ENCODE peak calls at places on chromosomes 13 and 19, in five cellular contexts. G is HCT116, Q is fibroblast of lung, S is neural progenitor cell, I is astrocyte. A is an unnamed sample.

GRCh38 chr13:110262494-110262893 is 44.5 kb downstream of the COL4A1 start:
- DNase-seq in I (no peak), Q (no peak), G (no peak), S (peak; percentile 58), A (no peak)

GRCh38 chr13:98173431-98173921 is 3.6 kb downstream of the RNF113B start:
- DNase-seq in Q (peak; percentile 100), G (peak; percentile 29), I (peak; percentile 100), S (peak; percentile 28), A (peak; percentile 57)

GRCh38 chr19:927707-928401 is 2.0 kb downstream of the ARID3A start:
- DNase-seq in S (no peak), G (no peak), Q (no peak), I (no peak), A (no peak)

GRCh38 chr19:18274303-18274775 is at the start of gene IQCN:
- DNase-seq in G (no peak), Q (peak; percentile 28), I (no peak), S (no peak), A (no peak)

GRCh38 chr13:31964168-31964567 is 67.4 kb upstream of the FRY start:
- DNase-seq in G (no peak), S (no peak), I (no peak), Q (no peak), A (no peak)

GRCh38 chr19:1663854-1664253 is 11.4 kb upstream of the TCF3 start:
- DNase-seq in S (no peak), Q (no peak), G (no peak), I (no peak), A (no peak)

GRCh38 chr13:22926176-22927007 is 254.4 kb upstream of the SGCG start:
- DNase-seq in S (peak; percentile 27), Q (peak; percentile 40), I (peak; percentile 12), G (no peak), A (no peak)

GRCh38 chr19:7729831-7730285 is 2.1 kb downstream of the CLEC4G start:
- DNase-seq in I (no peak), Q (no peak), S (no peak), G (no peak), A (no peak)

GRCh38 chr19:12668937-12669271 is 2.3 kb downstream of the WDR83 start:
- DNase-seq in Q (peak; percentile 67), S (peak; percentile 53), G (no peak), I (peak; percentile 54), A (peak; percentile 67)

GRCh38 chr19:16371540-16371986 is 46.9 kb downstream of the KLF2 start:
- DNase-seq in G (no peak), I (no peak), S (no peak), Q (no peak), A (no peak)

GRCh38 chr13:45100855-45101254 is 19.5 kb upstream of the GTF2F2 start:
- DNase-seq in Q (no peak), S (peak; percentile 32), G (no peak), I (no peak), A (no peak)

GRCh38 chr19:43784981-43785808 is 4.4 kb upstream of the KCNN4 start:
- DNase-seq in Q (peak; percentile 60), G (peak; percentile 79), I (peak; percentile 38), S (peak; percentile 86), A (peak; percentile 67)

GRCh38 chr19:49165111-49165750 is 7.6 kb downstream of the TRPM4 start:
- DNase-seq in I (peak; percentile 26), G (no peak), Q (peak; percentile 34), S (no peak), A (no peak)

GRCh38 chr19:9721861-9722260 is 46.7 kb downstream of the ZNF846 start:
- DNase-seq in G (no peak), I (no peak), S (peak; percentile 75), Q (no peak), A (peak; percentile 48)

GRCh38 chr13:51826606-51827005 is 18.4 kb downstream of the TMEM272 start:
- DNase-seq in Q (no peak), I (no peak), S (no peak), G (no peak), A (peak; percentile 48)

GRCh38 chr19:39154626-39155100 is 29.1 kb downstream of the PAK4 start:
- DNase-seq in I (no peak), S (no peak), Q (no peak), G (peak; percentile 38), A (peak; percentile 69)

GRCh38 chr19:2015611-2015950 is at the start of gene BTBD2:
- DNase-seq in Q (peak; percentile 84), S (no peak), G (peak; percentile 86), I (peak; percentile 80), A (peak; percentile 44)

GRCh38 chr13:99269627-99270252 is 11.6 kb upstream of the GPR18 start:
- DNase-seq in G (peak; percentile 38), I (peak; percentile 41), Q (peak; percentile 56), S (peak; percentile 34), A (peak; percentile 35)

GRCh38 chr13:98942997-98943396 is 34.9 kb downstream of the DOCK9 start:
- DNase-seq in G (no peak), I (no peak), S (no peak), Q (no peak), A (no peak)

GRCh38 chr19:35042954-35043604 is 1.6 kb downstream of the HPN start:
- DNase-seq in Q (no peak), G (no peak), S (no peak), I (no peak), A (no peak)

GRCh38 chr19:17458970-17459369 is 1.8 kb downstream of the NXNL1 start:
- DNase-seq in G (no peak), I (no peak), Q (no peak), S (no peak), A (peak; percentile 49)

GRCh38 chr19:3813473-3814392 is 27.6 kb upstream of the MATK start:
- DNase-seq in I (no peak), G (no peak), S (no peak), Q (no peak), A (no peak)

GRCh38 chr19:28500982-28501633 is 711.8 kb downstream of the UQCRFS1 start:
- DNase-seq in Q (no peak), I (no peak), G (no peak), S (no peak), A (no peak)

GRCh38 chr19:23403581-23404324 is 8.5 kb upstream of the ZNF91 start:
- DNase-seq in G (no peak), S (peak; percentile 16), I (no peak), Q (no peak), A (no peak)

GRCh38 chr19:48991823-48992570 is 1.1 kb downstream of the GYS1 start:
- DNase-seq in G (no peak), I (peak; percentile 67), S (peak; percentile 69), Q (peak; percentile 81), A (peak; percentile 79)

GRCh38 chr13:72163671-72164070 is 296.7 kb upstream of the DACH1 start:
- DNase-seq in G (no peak), S (peak; percentile 18), Q (peak; percentile 51), I (peak; percentile 31), A (peak; percentile 35)

DNA sequence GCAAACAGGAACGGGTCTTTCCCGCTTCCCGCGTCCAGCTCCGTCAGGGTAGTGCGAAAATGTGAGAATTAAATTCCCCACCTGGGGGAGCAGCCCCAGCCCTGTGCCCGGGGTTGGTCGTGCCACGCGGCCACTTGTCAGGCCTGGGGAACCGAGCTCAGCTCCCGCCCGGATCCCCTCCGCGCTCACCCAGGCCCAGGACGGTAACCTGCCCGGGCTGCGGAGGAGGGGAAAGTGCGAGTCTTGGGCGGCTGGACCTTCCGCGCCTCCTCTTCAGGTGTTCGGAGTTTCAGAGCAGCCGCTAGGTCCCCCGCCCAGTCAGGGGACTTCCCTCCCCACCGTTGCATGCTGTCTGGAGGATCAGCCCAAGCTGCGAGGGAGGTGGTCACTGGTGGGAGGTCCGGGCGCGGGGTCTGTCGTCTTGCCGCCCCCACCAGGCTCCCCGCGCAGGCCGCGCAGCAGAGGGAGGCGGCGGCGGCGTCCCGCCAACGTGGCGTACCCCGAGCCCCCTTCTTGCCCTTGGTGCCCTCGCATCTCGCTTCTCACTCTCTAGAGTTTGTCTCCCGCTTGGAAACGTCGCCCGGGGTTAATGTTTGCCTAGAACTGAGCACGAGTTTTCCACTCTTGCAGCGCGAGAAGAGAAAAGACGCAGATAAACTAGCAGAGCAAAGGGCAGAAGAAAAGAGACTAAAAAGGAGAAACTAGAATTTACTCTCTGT is 8.1 kb downstream of the URAD start:
- DNase-seq in Q (no peak), S (peak; percentile 35), I (no peak), G (no peak), A (no peak)
- TF ChIP-seq EZH2 in Q (peak; percentile 24), S (peak; percentile 95), I (peak; percentile 87), G (no peak), A (peak; percentile 14)

GRCh38 chr19:47422417-47423163 is 3.3 kb upstream of the MEIS3 start:
- DNase-seq in Q (no peak), G (no peak), S (no peak), I (no peak), A (no peak)
- TF ChIP-seq EZH2 in Q (peak; percentile 58), G (no peak), S (no peak), I (peak; percentile 46), A (peak; percentile 76)

DNA sequence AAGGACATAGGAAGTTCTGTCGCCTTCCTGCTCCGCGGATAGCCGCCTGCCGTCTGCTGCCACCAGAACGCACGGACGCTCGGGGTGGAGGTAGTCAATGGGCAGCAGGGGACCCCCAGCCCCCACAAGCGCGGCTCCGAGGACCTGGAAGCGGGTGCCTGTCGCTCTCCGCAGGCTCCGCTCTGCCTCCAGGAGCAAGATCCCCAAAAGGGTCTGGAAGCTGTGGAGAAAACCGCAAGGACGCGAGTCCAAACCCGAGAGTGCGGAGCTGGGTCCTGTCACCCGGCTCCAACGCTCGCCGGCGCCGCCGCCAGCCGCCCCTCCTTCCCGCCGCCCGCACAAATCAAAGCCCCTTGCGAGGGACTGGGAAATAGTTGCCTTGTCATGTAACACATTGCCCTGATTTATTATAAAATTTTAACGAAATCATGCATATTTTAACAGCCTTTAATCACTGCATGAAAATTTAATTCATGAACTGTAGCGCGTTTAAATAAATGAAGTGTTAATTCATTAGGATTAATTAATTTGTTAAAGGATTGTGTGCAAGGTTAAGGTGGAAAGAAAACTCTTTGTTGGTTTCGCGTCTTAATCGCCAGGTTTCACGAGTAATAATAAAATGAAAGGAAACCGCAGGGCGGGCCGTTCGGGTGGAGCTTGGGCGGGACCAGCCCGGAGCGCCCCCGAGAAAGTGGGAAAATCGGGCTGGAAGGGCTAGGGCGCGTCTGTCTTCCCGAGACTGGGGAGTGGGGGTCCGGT is 5.5 kb upstream of the POU4F1 start:
- DNase-seq in G (no peak), Q (no peak), S (peak; percentile 58), I (no peak), A (no peak)
- TF ChIP-seq EZH2 in G (no peak), Q (peak; percentile 98), S (peak; percentile 100), I (peak; percentile 91), A (no peak)

GRCh38 chr19:47762151-47762550 is 16.4 kb upstream of the SELENOW start:
- DNase-seq in S (no peak), I (no peak), G (no peak), Q (no peak), A (no peak)

GRCh38 chr19:47761566-47761965 is 16.2 kb downstream of the NOP53 start:
- DNase-seq in Q (no peak), G (no peak), S (no peak), I (no peak), A (no peak)

GRCh38 chr19:47762615-47763308 is 15.7 kb upstream of the SELENOW start:
- DNase-seq in I (no peak), S (no peak), G (no peak), Q (no peak), A (no peak)

GRCh38 chr19:47758433-47758784 is 13.1 kb downstream of the NOP53 start:
- DNase-seq in S (no peak), I (no peak), G (no peak), Q (no peak), A (no peak)

DNA sequence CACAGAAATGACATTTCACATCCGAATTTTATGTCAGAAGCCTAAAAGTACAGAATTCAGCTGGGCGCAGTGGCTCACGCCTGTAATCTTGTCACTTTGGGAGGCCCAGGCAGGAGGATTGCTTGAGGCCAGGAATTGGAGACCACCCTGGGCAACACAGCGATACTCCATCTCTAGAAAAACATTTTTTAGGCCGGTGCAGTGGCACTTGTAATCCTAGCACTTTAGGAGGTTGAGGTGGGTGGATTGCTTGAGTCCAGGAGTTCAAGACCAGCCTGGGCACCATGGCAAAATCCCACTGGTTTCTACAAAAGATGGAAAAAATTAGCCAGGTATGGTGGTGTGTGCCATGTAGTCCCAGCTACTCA is 15.3 kb downstream of the NOP53 start:
- DNase-seq in I (no peak), S (no peak), Q (no peak), G (no peak), A (no peak)
- TF ChIP-seq EZH2 in I (no peak), S (no peak), Q (no peak), G (no peak), A (no peak)